ENCODE peak calls at places on chromosomes 16 and 17, in nine cellular contexts. One of them, this sample, is unnamed.

GRCh38 chr17:17978481-17979424 is 6.1 kb downstream of the DRC3 start:
- DNase-seq in OCI-LY7: no peak
- DNase-seq in tibial nerve: no peak
- DNase-seq in stomach: no peak
- DNase-seq in A549: no peak
- DNase-seq in HL-60: peak
- DNase-seq in SK-N-SH: no peak
- DNase-seq in fibroblast of mammary gland: no peak
- DNase-seq in CD8-positive, alpha-beta T cell: no peak
- DNase-seq in this sample: no peak

GRCh38 chr17:4174556-4174955 is 31.6 kb downstream of the CYB5D2 start:
- DNase-seq in stomach: no peak
- DNase-seq in tibial nerve: no peak
- DNase-seq in CD8-positive, alpha-beta T cell: no peak
- DNase-seq in HL-60: no peak
- DNase-seq in A549: no peak
- DNase-seq in fibroblast of mammary gland: no peak
- DNase-seq in OCI-LY7: no peak
- DNase-seq in SK-N-SH: no peak
- DNase-seq in this sample: no peak

GRCh38 chr17:70239391-70239826 is 70.1 kb downstream of the KCNJ2 start:
- DNase-seq in fibroblast of mammary gland: no peak
- DNase-seq in tibial nerve: no peak
- DNase-seq in stomach: no peak
- DNase-seq in HL-60: no peak
- DNase-seq in SK-N-SH: no peak
- DNase-seq in CD8-positive, alpha-beta T cell: no peak
- DNase-seq in A549: peak
- DNase-seq in OCI-LY7: no peak
- DNase-seq in this sample: peak

GRCh38 chr17:4176803-4177472 is 33.9 kb downstream of the CYB5D2 start:
- DNase-seq in SK-N-SH: no peak
- DNase-seq in A549: no peak
- DNase-seq in OCI-LY7: no peak
- DNase-seq in HL-60: no peak
- DNase-seq in tibial nerve: no peak
- DNase-seq in CD8-positive, alpha-beta T cell: no peak
- DNase-seq in stomach: no peak
- DNase-seq in fibroblast of mammary gland: no peak
- DNase-seq in this sample: no peak

GRCh38 chr17:29622337-29623282 is at the start of gene CORO6:
- DNase-seq in OCI-LY7: peak
- DNase-seq in fibroblast of mammary gland: no peak
- DNase-seq in SK-N-SH: peak
- DNase-seq in A549: peak
- DNase-seq in tibial nerve: no peak
- DNase-seq in HL-60: no peak
- DNase-seq in CD8-positive, alpha-beta T cell: peak
- DNase-seq in stomach: peak
- DNase-seq in this sample: peak

GRCh38 chr16:85391769-85392583 is 221.1 kb upstream of the GSE1 start:
- DNase-seq in tibial nerve: peak
- DNase-seq in stomach: no peak
- DNase-seq in OCI-LY7: no peak
- DNase-seq in HL-60: no peak
- DNase-seq in CD8-positive, alpha-beta T cell: peak
- DNase-seq in fibroblast of mammary gland: no peak
- DNase-seq in SK-N-SH: no peak
- DNase-seq in A549: no peak
- DNase-seq in this sample: peak

GRCh38 chr16:50528820-50529219 is 19.4 kb upstream of the NKD1 start:
- DNase-seq in HL-60: no peak
- DNase-seq in A549: no peak
- DNase-seq in stomach: no peak
- DNase-seq in CD8-positive, alpha-beta T cell: peak
- DNase-seq in tibial nerve: no peak
- DNase-seq in fibroblast of mammary gland: no peak
- DNase-seq in SK-N-SH: no peak
- DNase-seq in OCI-LY7: no peak
- DNase-seq in this sample: no peak

GRCh38 chr16:2038359-2039285 is 9.0 kb downstream of the NTHL1 start:
- DNase-seq in A549: no peak
- DNase-seq in tibial nerve: no peak
- DNase-seq in stomach: no peak
- DNase-seq in OCI-LY7: no peak
- DNase-seq in CD8-positive, alpha-beta T cell: no peak
- DNase-seq in fibroblast of mammary gland: no peak
- DNase-seq in SK-N-SH: peak
- DNase-seq in HL-60: no peak
- DNase-seq in this sample: no peak

GRCh38 chr17:21689604-21690003 is 2.7 kb upstream of the KCNJ18 start:
- DNase-seq in stomach: no peak
- DNase-seq in HL-60: no peak
- DNase-seq in SK-N-SH: no peak
- DNase-seq in fibroblast of mammary gland: peak
- DNase-seq in A549: peak
- DNase-seq in OCI-LY7: no peak
- DNase-seq in CD8-positive, alpha-beta T cell: no peak
- DNase-seq in tibial nerve: no peak
- DNase-seq in this sample: peak

GRCh38 chr16:31350275-31351005 is 4.5 kb upstream of the ITGAX start:
- DNase-seq in A549: no peak
- DNase-seq in fibroblast of mammary gland: no peak
- DNase-seq in tibial nerve: no peak
- DNase-seq in stomach: no peak
- DNase-seq in OCI-LY7: no peak
- DNase-seq in HL-60: peak
- DNase-seq in CD8-positive, alpha-beta T cell: no peak
- DNase-seq in SK-N-SH: no peak
- DNase-seq in this sample: no peak

GRCh38 chr16:6068063-6068462 is 970.5 kb upstream of the EEF2KMT start:
- DNase-seq in tibial nerve: no peak
- DNase-seq in OCI-LY7: no peak
- DNase-seq in CD8-positive, alpha-beta T cell: no peak
- DNase-seq in HL-60: no peak
- DNase-seq in SK-N-SH: no peak
- DNase-seq in stomach: no peak
- DNase-seq in fibroblast of mammary gland: no peak
- DNase-seq in A549: no peak
- DNase-seq in this sample: no peak

GRCh38 chr16:17369441-17369951 is 101.3 kb downstream of the XYLT1 start:
- DNase-seq in OCI-LY7: peak
- DNase-seq in HL-60: peak
- DNase-seq in fibroblast of mammary gland: no peak
- DNase-seq in CD8-positive, alpha-beta T cell: peak
- DNase-seq in SK-N-SH: no peak
- DNase-seq in tibial nerve: no peak
- DNase-seq in stomach: peak
- DNase-seq in A549: no peak
- DNase-seq in this sample: no peak

GRCh38 chr17:29807520-29808361 is 122.3 kb downstream of the SSH2 start:
- DNase-seq in HL-60: peak
- DNase-seq in CD8-positive, alpha-beta T cell: peak
- DNase-seq in tibial nerve: peak
- DNase-seq in stomach: peak
- DNase-seq in OCI-LY7: peak
- DNase-seq in fibroblast of mammary gland: peak
- DNase-seq in SK-N-SH: peak
- DNase-seq in A549: peak
- DNase-seq in this sample: peak

GRCh38 chr16:49350265-49351103 is 23.1 kb upstream of the C16orf78 start:
- DNase-seq in stomach: peak
- DNase-seq in A549: peak
- DNase-seq in SK-N-SH: peak
- DNase-seq in HL-60: peak
- DNase-seq in OCI-LY7: peak
- DNase-seq in CD8-positive, alpha-beta T cell: no peak
- DNase-seq in fibroblast of mammary gland: peak
- DNase-seq in tibial nerve: peak
- DNase-seq in this sample: peak

GRCh38 chr16:63457869-63458268 is 1421.6 kb upstream of the CDH8 start:
- DNase-seq in SK-N-SH: no peak
- DNase-seq in HL-60: no peak
- DNase-seq in OCI-LY7: no peak
- DNase-seq in tibial nerve: no peak
- DNase-seq in stomach: no peak
- DNase-seq in CD8-positive, alpha-beta T cell: no peak
- DNase-seq in A549: no peak
- DNase-seq in fibroblast of mammary gland: no peak
- DNase-seq in this sample: no peak

DNA sequence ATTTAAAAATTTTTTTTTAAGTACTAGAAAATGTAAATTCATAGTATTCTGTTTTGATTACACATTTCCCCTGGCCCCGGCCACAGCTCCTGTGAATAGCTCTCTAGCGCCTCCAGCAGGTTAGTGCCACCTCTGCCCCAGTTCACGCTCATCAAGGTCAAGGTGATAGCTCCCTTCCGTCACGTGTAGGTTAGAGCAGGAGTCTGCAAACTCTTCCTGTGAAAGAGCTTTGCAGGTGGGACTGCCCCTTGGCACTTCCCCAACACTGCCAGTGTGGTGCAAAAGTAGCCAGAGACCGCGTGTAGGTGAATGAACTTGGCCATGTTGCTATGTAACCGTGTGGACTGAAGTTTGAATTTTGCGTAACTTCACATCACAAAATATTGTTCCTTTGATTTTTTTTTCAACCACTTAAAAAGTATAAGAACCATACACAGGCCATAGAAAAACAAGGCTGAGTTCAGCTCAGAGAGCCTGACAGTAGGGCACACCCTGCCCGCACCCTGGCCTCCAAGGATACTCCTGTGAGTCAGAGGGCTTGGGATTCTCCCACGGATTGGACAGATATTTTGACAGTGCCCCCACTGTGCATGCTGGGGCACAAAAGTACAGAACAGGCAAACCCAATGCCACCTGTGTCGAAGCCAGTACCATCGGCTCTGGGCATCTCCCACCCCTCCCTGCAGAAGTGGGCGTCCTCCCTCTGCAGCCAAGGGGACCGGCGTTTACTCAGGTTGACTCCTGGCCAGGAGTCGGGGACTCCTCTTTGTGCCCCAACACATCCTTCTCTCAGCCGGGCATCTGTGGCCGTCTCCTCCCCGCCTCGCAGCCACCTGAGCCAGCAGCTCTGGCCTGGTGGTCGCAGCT is 92.0 kb upstream of the CHMP6 start:
- DNase-seq in stomach: peak
- DNase-seq in A549: peak
- DNase-seq in tibial nerve: no peak
- DNase-seq in HL-60: peak
- DNase-seq in fibroblast of mammary gland: peak
- DNase-seq in OCI-LY7: peak
- DNase-seq in CD8-positive, alpha-beta T cell: peak
- DNase-seq in SK-N-SH: peak
- DNase-seq in this sample: peak
- TF ChIP-seq CTCF in stomach: no peak
- TF ChIP-seq CTCF in A549: peak
- TF ChIP-seq CTCF in tibial nerve: peak
- TF ChIP-seq CTCF in HL-60: peak
- TF ChIP-seq CTCF in fibroblast of mammary gland: peak
- TF ChIP-seq CTCF in OCI-LY7: peak
- TF ChIP-seq CTCF in CD8-positive, alpha-beta T cell: peak
- TF ChIP-seq CTCF in SK-N-SH: peak
- TF ChIP-seq CTCF in this sample: peak

DNA sequence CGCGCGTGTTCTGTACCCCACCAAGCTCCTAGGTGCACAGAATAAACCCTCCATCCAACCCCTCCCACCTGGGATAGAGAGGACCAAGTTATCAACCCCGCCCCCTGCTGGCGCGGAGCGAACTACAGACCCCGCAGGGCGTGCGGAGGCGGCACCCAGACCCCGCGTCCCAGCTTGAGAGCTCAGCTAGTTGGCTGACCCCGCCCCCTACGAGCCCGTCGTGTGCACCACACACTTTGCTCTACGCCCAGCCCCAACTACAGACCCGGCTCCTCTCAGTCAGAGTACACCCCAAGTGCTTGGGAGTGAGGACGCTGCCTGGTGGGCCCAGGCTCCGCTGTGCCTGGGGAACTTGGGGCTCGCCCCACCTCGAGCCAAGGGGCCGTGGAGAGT is 1.5 kb downstream of the GRIN2A start:
- DNase-seq in stomach: no peak
- DNase-seq in CD8-positive, alpha-beta T cell: no peak
- DNase-seq in tibial nerve: no peak
- DNase-seq in fibroblast of mammary gland: no peak
- DNase-seq in SK-N-SH: peak
- DNase-seq in HL-60: peak
- DNase-seq in OCI-LY7: peak
- DNase-seq in A549: peak
- DNase-seq in this sample: no peak
- H3K4me3 ChIP-seq in stomach: peak
- H3K4me3 ChIP-seq in CD8-positive, alpha-beta T cell: no peak
- H3K4me3 ChIP-seq in tibial nerve: no peak
- H3K4me3 ChIP-seq in fibroblast of mammary gland: no peak
- H3K4me3 ChIP-seq in SK-N-SH: no peak
- H3K4me3 ChIP-seq in HL-60: no peak
- H3K4me3 ChIP-seq in OCI-LY7: no peak
- H3K4me3 ChIP-seq in A549: peak
- H3K4me3 ChIP-seq in this sample: no peak

GRCh38 chr16:19884611-19885455 is at the start of gene GPRC5B:
- DNase-seq in tibial nerve: no peak
- DNase-seq in HL-60: peak
- DNase-seq in A549: peak
- DNase-seq in stomach: peak
- DNase-seq in SK-N-SH: peak
- DNase-seq in OCI-LY7: peak
- DNase-seq in fibroblast of mammary gland: no peak
- DNase-seq in CD8-positive, alpha-beta T cell: peak
- DNase-seq in this sample: peak
- TF ChIP-seq CTCF in tibial nerve: peak
- TF ChIP-seq CTCF in HL-60: no peak
- TF ChIP-seq CTCF in A549: peak
- TF ChIP-seq CTCF in stomach: no peak
- TF ChIP-seq CTCF in SK-N-SH: peak
- TF ChIP-seq CTCF in OCI-LY7: no peak
- TF ChIP-seq CTCF in fibroblast of mammary gland: no peak
- TF ChIP-seq CTCF in CD8-positive, alpha-beta T cell: no peak
- TF ChIP-seq CTCF in this sample: no peak

DNA sequence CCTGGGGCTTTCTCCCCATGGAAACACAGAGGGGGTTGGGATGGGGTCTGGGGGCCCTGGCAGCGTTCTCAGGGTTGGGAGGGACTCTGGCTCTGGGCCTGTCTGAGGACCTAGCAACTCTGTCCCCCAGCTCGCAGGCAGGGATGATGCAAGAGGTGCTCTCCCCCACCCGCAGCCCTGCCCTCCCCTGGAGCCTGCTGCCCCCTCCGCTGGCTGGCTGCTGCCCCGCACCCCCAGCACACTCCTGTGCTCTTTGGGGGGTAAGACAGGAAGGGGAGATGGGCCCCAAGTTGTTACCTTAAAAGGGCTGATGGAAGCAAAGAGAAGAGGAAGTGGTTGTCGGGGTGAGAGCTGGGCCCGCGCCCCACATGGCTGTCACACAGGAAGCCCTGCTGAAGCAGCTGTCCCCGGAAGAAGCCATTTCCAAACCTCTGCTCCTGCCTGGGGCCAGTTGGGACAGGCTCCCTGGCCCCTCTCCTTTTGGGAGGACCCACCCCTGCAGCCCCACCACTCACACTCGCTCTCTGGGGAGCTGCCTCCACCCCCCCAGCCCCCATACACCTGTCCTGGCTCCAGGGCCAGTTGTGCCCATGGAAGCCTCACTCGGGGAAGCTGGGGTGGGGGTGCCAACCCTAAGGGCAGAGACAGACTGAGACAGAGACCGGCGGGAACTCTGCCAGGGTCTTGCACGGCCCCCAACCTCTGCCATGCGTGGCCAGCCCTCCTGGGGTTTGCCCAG is 2.5 kb downstream of the CORO1A start:
- DNase-seq in tibial nerve: no peak
- DNase-seq in stomach: peak
- DNase-seq in HL-60: peak
- DNase-seq in fibroblast of mammary gland: no peak
- DNase-seq in OCI-LY7: peak
- DNase-seq in SK-N-SH: peak
- DNase-seq in A549: no peak
- DNase-seq in CD8-positive, alpha-beta T cell: peak
- DNase-seq in this sample: no peak
- H3K4me3 ChIP-seq in tibial nerve: peak
- H3K4me3 ChIP-seq in stomach: peak
- H3K4me3 ChIP-seq in HL-60: peak
- H3K4me3 ChIP-seq in fibroblast of mammary gland: no peak
- H3K4me3 ChIP-seq in OCI-LY7: peak
- H3K4me3 ChIP-seq in SK-N-SH: no peak
- H3K4me3 ChIP-seq in A549: no peak
- H3K4me3 ChIP-seq in CD8-positive, alpha-beta T cell: peak
- H3K4me3 ChIP-seq in this sample: no peak